ENCODE peak calls at places on chromosomes 16 and 17, in four cellular contexts. J, V, W and Q are unnamed samples.

GRCh38 chr17:7700510-7700909 is 4.5 kb upstream of the EFNB3 start:
- DNase-seq in J (no peak), V (no peak), W (no peak), Q (no peak)

GRCh38 chr17:38512473-38513058 is 84.3 kb downstream of the ARHGAP23 start:
- DNase-seq in J (no peak), V (no peak), W (no peak), Q (no peak)

GRCh38 chr17:63826468-63827001 is 696 bp upstream of the PSMC5 start:
- DNase-seq in J (no peak), V (peak), W (no peak), Q (peak)

GRCh38 chr17:74954665-74955421 is 17.7 kb downstream of the HID1 start:
- DNase-seq in J (no peak), V (no peak), W (no peak), Q (no peak)

GRCh38 chr16:89599451-89599858 is 14.0 kb upstream of the DPEP1 start:
- DNase-seq in J (no peak), V (peak), W (no peak), Q (no peak)

GRCh38 chr17:3020381-3020780 is 43.0 kb downstream of the OR1D5 start:
- DNase-seq in J (no peak), V (no peak), W (no peak), Q (no peak)

GRCh38 chr16:78673157-78673556 is 573.7 kb downstream of the WWOX start:
- DNase-seq in J (no peak), V (no peak), W (no peak), Q (no peak)

GRCh38 chr16:85927938-85928337 is 29.0 kb downstream of the IRF8 start:
- DNase-seq in J (no peak), V (no peak), W (no peak), Q (no peak)

GRCh38 chr16:89562027-89562599 is 1.6 kb downstream of the RPL13 start:
- DNase-seq in J (no peak), V (peak), W (no peak), Q (no peak)

GRCh38 chr17:75033346-75034235 is 13.2 kb downstream of the ATP5PD start:
- DNase-seq in J (peak), V (peak), W (peak), Q (peak)

GRCh38 chr17:7356072-7356549 is 1.2 kb downstream of the TMEM95 start:
- DNase-seq in J (peak), V (peak), W (peak), Q (peak)

GRCh38 chr16:17070882-17071592 is 399.7 kb downstream of the XYLT1 start:
- DNase-seq in J (no peak), V (no peak), W (no peak), Q (peak)

GRCh38 chr17:58560511-58560910 is 46.1 kb upstream of the MTMR4 start:
- DNase-seq in J (no peak), V (no peak), W (no peak), Q (no peak)

GRCh38 chr16:13904179-13904691 is 15.7 kb upstream of the ERCC4 start:
- DNase-seq in J (no peak), V (no peak), W (no peak), Q (no peak)

GRCh38 chr16:54397190-54397835 is 110.7 kb upstream of the IRX3 start:
- DNase-seq in J (no peak), V (no peak), W (no peak), Q (no peak)

GRCh38 chr17:31754239-31754945 is 104.7 kb downstream of the COPRS start:
- DNase-seq in J (no peak), V (peak), W (peak), Q (no peak)

GRCh38 chr17:61511480-61512182 is 59.4 kb downstream of the TBX4 start:
- DNase-seq in J (no peak), V (no peak), W (no peak), Q (no peak)

GRCh38 chr17:8696951-8697745 is 47.5 kb downstream of the CCDC42 start:
- DNase-seq in J (peak), V (no peak), W (peak), Q (no peak)

GRCh38 chr17:71501716-71502115 is 619.1 kb upstream of the SOX9 start:
- DNase-seq in J (no peak), V (no peak), W (no peak), Q (no peak)

GRCh38 chr17:57553525-57553924 is 191.6 kb downstream of the CCDC182 start:
- DNase-seq in J (no peak), V (no peak), W (peak), Q (no peak)

GRCh38 chr17:57553991-57554825 is 190.9 kb downstream of the CCDC182 start:
- DNase-seq in J (no peak), V (no peak), W (peak), Q (no peak)

GRCh38 chr17:57550671-57551315 is 194.3 kb downstream of the CCDC182 start:
- DNase-seq in J (no peak), V (no peak), W (no peak), Q (no peak)

GRCh38 chr17:57551321-57552079 is 193.6 kb downstream of the CCDC182 start:
- DNase-seq in J (no peak), V (no peak), W (no peak), Q (no peak)

DNA sequence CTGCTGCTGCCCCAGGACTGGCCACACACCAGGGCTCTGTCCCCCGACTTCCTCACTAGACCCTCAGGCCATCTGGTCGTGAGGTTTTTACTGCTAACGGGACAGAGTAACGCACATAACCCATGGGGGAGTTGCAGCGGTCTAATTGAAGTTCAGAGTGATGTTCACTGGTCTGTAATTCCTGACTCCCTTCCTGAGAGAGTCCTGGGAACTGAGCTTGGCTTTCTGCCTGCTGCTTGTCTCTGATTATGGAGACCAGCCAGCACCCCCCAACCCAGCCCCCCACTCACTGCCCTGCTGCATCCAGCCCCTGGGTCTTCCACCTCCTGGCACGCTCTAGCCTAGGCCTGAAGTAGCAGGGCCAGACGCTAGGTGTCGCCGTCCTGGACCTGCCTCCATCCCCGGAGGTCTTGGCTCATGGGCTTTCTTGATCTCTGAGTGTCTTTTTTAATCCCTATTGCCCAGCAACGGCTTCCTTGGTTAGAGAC is 192.9 kb downstream of the CCDC182 start:
- DNase-seq in J (no peak), V (no peak), W (peak), Q (no peak)
- TF ChIP-seq CTCF in J (no peak), V (no peak), W (peak), Q (no peak)

DNA sequence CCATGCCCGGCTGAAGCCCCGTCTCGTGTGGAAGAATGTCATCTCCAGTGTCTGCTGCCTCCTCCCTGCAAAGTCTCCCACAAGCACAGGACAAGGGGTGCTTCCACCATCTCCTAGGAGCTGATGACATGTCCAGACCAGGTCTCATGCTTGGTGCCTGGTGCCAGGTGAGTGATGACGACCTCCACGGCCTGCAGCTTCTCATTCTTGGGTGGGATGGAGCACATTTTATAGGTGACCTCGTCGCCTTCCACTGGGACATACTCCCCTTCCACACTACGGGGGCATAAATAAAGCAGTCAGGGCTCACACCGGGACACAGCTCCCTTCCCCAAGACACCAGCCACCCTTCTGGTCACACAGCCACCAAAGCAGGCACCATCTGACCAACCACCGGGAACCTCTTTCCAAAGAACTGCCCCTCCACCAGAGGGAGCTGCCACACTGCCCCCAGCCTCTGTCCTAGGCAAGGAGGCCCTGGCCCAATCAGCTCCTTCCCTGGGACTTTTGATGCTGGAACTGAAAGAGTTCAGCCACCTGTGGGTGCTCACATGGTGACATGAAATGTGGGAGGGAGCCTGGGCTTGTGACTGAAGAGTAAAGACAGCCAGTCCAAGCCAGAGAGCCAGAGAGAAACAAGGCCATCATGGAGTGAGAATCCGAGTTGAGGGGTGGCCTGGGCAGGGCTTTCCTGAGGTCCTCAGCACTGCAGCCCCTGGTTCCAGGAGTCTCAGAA is 13.6 kb downstream of the CARHSP1 start:
- DNase-seq in J (no peak), V (no peak), W (no peak), Q (no peak)
- TF ChIP-seq CTCF in J (no peak), V (peak), W (no peak), Q (no peak)

GRCh38 chr17:67628580-67629013 is 89.1 kb upstream of the NOL11 start:
- DNase-seq in J (no peak), V (no peak), W (peak), Q (no peak)
- TF ChIP-seq CTCF in J (no peak), V (peak), W (peak), Q (no peak)

DNA sequence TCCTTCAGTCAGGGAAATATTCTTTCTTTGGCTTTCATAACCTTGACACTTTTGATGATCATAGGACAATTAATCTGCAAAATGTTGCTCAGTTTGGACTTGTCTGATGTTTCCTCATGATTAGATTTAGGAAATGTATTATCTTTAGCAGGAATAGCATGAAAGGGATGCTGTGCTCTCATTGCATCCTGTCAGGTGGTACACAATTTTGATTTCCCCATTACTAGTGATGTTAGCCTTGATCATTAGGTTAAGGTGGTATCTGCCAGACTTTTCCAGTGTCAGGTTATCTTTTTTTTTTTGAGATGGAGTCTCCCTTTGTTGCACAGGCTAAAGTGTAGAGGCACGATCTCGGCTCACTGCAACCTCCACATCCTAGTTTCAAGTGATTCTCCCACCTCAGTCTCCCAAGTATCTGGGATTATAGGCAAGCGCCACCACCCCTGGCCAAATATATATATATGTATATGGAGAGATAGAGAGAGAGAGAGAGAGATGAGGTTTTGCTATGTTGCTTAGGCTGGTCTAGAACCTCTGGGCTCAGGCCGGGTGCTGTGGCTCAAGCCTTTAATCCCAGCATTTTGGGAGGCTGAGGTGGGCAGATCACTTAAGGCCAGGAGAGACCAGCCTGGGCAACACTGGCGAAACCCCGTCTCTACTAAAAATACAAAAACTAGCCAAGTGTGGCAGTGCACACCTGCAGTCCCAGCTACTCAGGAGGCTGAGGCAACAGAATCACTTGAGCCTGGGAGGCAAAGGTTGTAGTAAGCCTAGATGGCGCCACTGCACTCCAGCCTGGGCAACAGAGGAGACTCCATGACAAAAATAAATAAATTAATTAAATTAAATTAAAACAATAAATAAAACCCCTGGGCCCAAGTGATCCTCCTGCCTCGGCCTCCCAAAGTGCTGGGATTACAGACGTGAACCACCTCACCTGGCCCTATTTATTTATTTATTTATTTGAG is 15.8 kb upstream of the CAVIN1 start:
- DNase-seq in J (peak), V (no peak), W (peak), Q (no peak)
- TF ChIP-seq CTCF in J (no peak), V (no peak), W (peak), Q (peak)

GRCh38 chr16:25464058-25464457 is 206.4 kb upstream of the ZKSCAN2 start:
- DNase-seq in J (no peak), V (no peak), W (no peak), Q (no peak)
- TF ChIP-seq CTCF in J (no peak), V (no peak), W (no peak), Q (no peak)